ENCODE peak calls at places on chromosomes 7 and 10, in nine cellular contexts. R is activated T-helper 1 cell treated with anti-CD3 and anti-CD28 coated beads, Interleukin-12 subunit alpha, Interleukin-12 subunit beta, Interleukin-2, Interleukin-4 antibody, amounts not matched to agents 30 ng/mL and 10 ng/mL and 1 ng/mL, durations not matched to agents 14 hours and 24 hours and 36 hours; C is cardiac muscle cell; D is frontal cortex; F is ACHN; P is WERI-Rb-1; O is KG1; U is stimulated activated CD4-positive, alpha-beta T cell treated with anti-CD3 and anti-CD28 coated beads, Interleukin-12 subunit alpha, Interleukin-12 subunit beta, amount 100 ng/mL, for 48 hours; M is OCI-M1. J is an unnamed sample.

GRCh38 chr7:30434140-30434799 is 44.3 kb downstream of the NOD1 start:
- DNase-seq in R (no peak), C (peak), D (no peak), F (no peak), P (no peak), O (no peak), U (no peak), M (no peak), J (no peak)

GRCh38 chr7:159036916-159037605 is 107.6 kb downstream of the VIPR2 start:
- DNase-seq in R (no peak), C (no peak), D (no peak), F (no peak), P (no peak), O (no peak), U (no peak), M (no peak), J (no peak)

GRCh38 chr7:191105-192034 is 1.0 kb upstream of the FAM20C start:
- DNase-seq in R (no peak), C (peak), D (peak), F (peak), P (peak), O (no peak), U (no peak), M (no peak), J (peak)

GRCh38 chr7:74612015-74612829 is 45.3 kb upstream of the GTF2I start:
- DNase-seq in R (no peak), C (peak), D (no peak), F (no peak), P (no peak), O (no peak), U (no peak), M (peak), J (peak)

GRCh38 chr10:32893431-32893830 is 64.6 kb downstream of the ITGB1 start:
- DNase-seq in R (no peak), C (peak), D (no peak), F (peak), P (no peak), O (no peak), U (no peak), M (peak), J (peak)

GRCh38 chr10:516766-517165 is 172.7 kb downstream of the DIP2C start:
- DNase-seq in R (no peak), C (no peak), D (no peak), F (no peak), P (no peak), O (no peak), U (no peak), M (no peak), J (no peak)

GRCh38 chr7:97027427-97028234 is 3.0 kb upstream of the DLX5 start:
- DNase-seq in R (peak), C (peak), D (peak), F (peak), P (peak), O (no peak), U (peak), M (peak), J (peak)

GRCh38 chr10:63878428-63878827 is 357.2 kb downstream of the REEP3 start:
- DNase-seq in R (no peak), C (no peak), D (no peak), F (no peak), P (no peak), O (no peak), U (no peak), M (no peak), J (no peak)

GRCh38 chr10:3477683-3478082 is 305.1 kb upstream of the PITRM1 start:
- DNase-seq in R (no peak), C (no peak), D (no peak), F (peak), P (no peak), O (no peak), U (no peak), M (no peak), J (no peak)

GRCh38 chr7:94394399-94395140 is at the start of gene COL1A2:
- DNase-seq in R (peak), C (peak), D (peak), F (no peak), P (no peak), O (no peak), U (no peak), M (no peak), J (no peak)